ENCODE peak calls at places on chromosome 21, in seven cellular contexts. One of them, this sample, is unnamed.

GRCh38 chr21:27104749-27105439 is 138.0 kb upstream of the ADAMTS5 start:
- DNase-seq in endothelial cell of umbilical vein: no peak
- DNase-seq in H9: no peak
- DNase-seq in IMR-90: peak
- DNase-seq in PC-3: peak
- DNase-seq in GM23248: peak
- DNase-seq in neuronal stem cell: no peak
- DNase-seq in this sample: no peak

GRCh38 chr21:19508442-19508841 is 1104.9 kb upstream of the TMPRSS15 start:
- DNase-seq in endothelial cell of umbilical vein: no peak
- DNase-seq in H9: no peak
- DNase-seq in IMR-90: no peak
- DNase-seq in PC-3: no peak
- DNase-seq in GM23248: no peak
- DNase-seq in neuronal stem cell: no peak
- DNase-seq in this sample: no peak

GRCh38 chr21:26098758-26099157 is 71.8 kb downstream of the APP start:
- DNase-seq in endothelial cell of umbilical vein: no peak
- DNase-seq in H9: no peak
- DNase-seq in IMR-90: peak
- DNase-seq in PC-3: peak
- DNase-seq in GM23248: peak
- DNase-seq in neuronal stem cell: no peak
- DNase-seq in this sample: no peak

GRCh38 chr21:44078411-44078981 is 28.7 kb upstream of the PWP2 start:
- DNase-seq in endothelial cell of umbilical vein: no peak
- DNase-seq in H9: peak
- DNase-seq in IMR-90: no peak
- DNase-seq in PC-3: no peak
- DNase-seq in GM23248: no peak
- DNase-seq in neuronal stem cell: no peak
- DNase-seq in this sample: no peak

GRCh38 chr21:46639489-46640386 is 4.3 kb downstream of the PRMT2 start:
- DNase-seq in endothelial cell of umbilical vein: peak
- DNase-seq in H9: no peak
- DNase-seq in IMR-90: peak
- DNase-seq in PC-3: peak
- DNase-seq in GM23248: peak
- DNase-seq in neuronal stem cell: no peak
- DNase-seq in this sample: no peak

GRCh38 chr21:18499761-18500376 is 96.3 kb upstream of the TMPRSS15 start:
- DNase-seq in endothelial cell of umbilical vein: peak
- DNase-seq in H9: no peak
- DNase-seq in IMR-90: peak
- DNase-seq in PC-3: peak
- DNase-seq in GM23248: peak
- DNase-seq in neuronal stem cell: peak
- DNase-seq in this sample: peak

GRCh38 chr21:44071359-44072104 is 35.7 kb upstream of the PWP2 start:
- DNase-seq in endothelial cell of umbilical vein: no peak
- DNase-seq in H9: no peak
- DNase-seq in IMR-90: no peak
- DNase-seq in PC-3: no peak
- DNase-seq in GM23248: no peak
- DNase-seq in neuronal stem cell: no peak
- DNase-seq in this sample: no peak

GRCh38 chr21:18940791-18941190 is 537.2 kb upstream of the TMPRSS15 start:
- DNase-seq in endothelial cell of umbilical vein: no peak
- DNase-seq in H9: no peak
- DNase-seq in IMR-90: no peak
- DNase-seq in PC-3: peak
- DNase-seq in GM23248: no peak
- DNase-seq in neuronal stem cell: no peak
- DNase-seq in this sample: no peak

GRCh38 chr21:29318354-29318753 is 19.6 kb downstream of the BACH1 start:
- DNase-seq in endothelial cell of umbilical vein: no peak
- DNase-seq in H9: no peak
- DNase-seq in IMR-90: peak
- DNase-seq in PC-3: no peak
- DNase-seq in GM23248: peak
- DNase-seq in neuronal stem cell: no peak
- DNase-seq in this sample: no peak

DNA sequence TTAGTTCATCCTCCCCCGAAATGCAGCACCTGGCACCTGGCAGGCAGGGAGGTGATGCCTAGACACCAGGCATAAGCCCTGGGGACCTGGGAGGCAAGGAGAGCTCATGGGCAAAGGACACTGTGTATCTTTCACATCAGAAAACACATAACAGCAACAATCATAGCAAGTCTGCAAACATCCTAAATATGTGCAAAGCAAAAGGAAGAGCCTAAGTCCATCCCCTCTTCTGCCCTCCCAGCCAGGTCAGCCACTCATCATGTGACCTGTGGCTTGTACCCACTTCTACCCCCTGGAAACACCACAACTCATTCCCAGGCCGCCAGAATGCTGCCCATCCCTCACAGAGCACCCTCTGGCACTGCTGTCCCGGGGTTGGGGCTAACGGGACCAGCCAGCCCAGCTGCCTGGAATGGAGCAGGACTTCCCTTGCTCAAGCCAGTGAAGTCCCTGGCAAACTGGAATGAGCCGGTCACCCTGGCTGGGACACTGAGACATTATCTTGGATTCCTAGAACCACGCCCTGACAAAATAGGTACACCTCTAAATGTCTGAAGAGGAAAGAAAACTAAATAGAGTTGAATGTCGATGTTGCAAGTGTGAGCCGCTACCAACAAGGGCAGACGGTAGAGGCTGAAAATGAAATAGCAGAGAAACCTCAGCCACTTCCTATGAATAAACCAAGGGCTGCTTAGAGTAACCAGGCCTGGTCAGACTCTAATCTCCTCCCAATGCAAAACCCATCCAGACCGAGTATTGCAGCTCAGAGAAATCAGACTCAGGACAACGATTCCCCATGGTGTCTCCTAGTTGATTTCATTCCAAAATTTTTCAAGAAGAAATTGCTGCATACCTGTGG is 29.4 kb downstream of the TMPRSS2 start:
- DNase-seq in endothelial cell of umbilical vein: no peak
- DNase-seq in H9: no peak
- DNase-seq in IMR-90: no peak
- DNase-seq in PC-3: no peak
- DNase-seq in GM23248: no peak
- DNase-seq in neuronal stem cell: no peak
- DNase-seq in this sample: no peak
- H3K9ac ChIP-seq in endothelial cell of umbilical vein: no peak
- H3K9ac ChIP-seq in H9: no peak
- H3K9ac ChIP-seq in IMR-90: no peak
- H3K9ac ChIP-seq in PC-3: no peak
- H3K9ac ChIP-seq in GM23248: no peak
- H3K9ac ChIP-seq in neuronal stem cell: no peak
- H3K9ac ChIP-seq in this sample: no peak

GRCh38 chr21:45335761-45336534 is 48.3 kb upstream of the POFUT2 start:
- DNase-seq in endothelial cell of umbilical vein: no peak
- DNase-seq in H9: peak
- DNase-seq in IMR-90: no peak
- DNase-seq in PC-3: no peak
- DNase-seq in GM23248: no peak
- DNase-seq in neuronal stem cell: no peak
- DNase-seq in this sample: no peak

GRCh38 chr21:45333583-45334121 is 46.0 kb upstream of the POFUT2 start:
- DNase-seq in endothelial cell of umbilical vein: no peak
- DNase-seq in H9: peak
- DNase-seq in IMR-90: peak
- DNase-seq in PC-3: no peak
- DNase-seq in GM23248: no peak
- DNase-seq in neuronal stem cell: no peak
- DNase-seq in this sample: no peak

GRCh38 chr21:45335151-45335760 is 47.6 kb upstream of the POFUT2 start:
- DNase-seq in endothelial cell of umbilical vein: no peak
- DNase-seq in H9: no peak
- DNase-seq in IMR-90: no peak
- DNase-seq in PC-3: no peak
- DNase-seq in GM23248: no peak
- DNase-seq in neuronal stem cell: no peak
- DNase-seq in this sample: no peak

GRCh38 chr21:45334134-45334533 is 46.4 kb upstream of the POFUT2 start:
- DNase-seq in endothelial cell of umbilical vein: no peak
- DNase-seq in H9: no peak
- DNase-seq in IMR-90: no peak
- DNase-seq in PC-3: no peak
- DNase-seq in GM23248: no peak
- DNase-seq in neuronal stem cell: no peak
- DNase-seq in this sample: no peak

GRCh38 chr21:45334591-45335081 is 46.9 kb upstream of the POFUT2 start:
- DNase-seq in endothelial cell of umbilical vein: no peak
- DNase-seq in H9: peak
- DNase-seq in IMR-90: no peak
- DNase-seq in PC-3: no peak
- DNase-seq in GM23248: no peak
- DNase-seq in neuronal stem cell: no peak
- DNase-seq in this sample: no peak
- H2AFZ ChIP-seq in endothelial cell of umbilical vein: no peak
- H2AFZ ChIP-seq in H9: no peak
- H2AFZ ChIP-seq in IMR-90: peak
- H2AFZ ChIP-seq in PC-3: no peak
- H2AFZ ChIP-seq in GM23248: no peak
- H2AFZ ChIP-seq in neuronal stem cell: peak
- H2AFZ ChIP-seq in this sample: no peak

DNA sequence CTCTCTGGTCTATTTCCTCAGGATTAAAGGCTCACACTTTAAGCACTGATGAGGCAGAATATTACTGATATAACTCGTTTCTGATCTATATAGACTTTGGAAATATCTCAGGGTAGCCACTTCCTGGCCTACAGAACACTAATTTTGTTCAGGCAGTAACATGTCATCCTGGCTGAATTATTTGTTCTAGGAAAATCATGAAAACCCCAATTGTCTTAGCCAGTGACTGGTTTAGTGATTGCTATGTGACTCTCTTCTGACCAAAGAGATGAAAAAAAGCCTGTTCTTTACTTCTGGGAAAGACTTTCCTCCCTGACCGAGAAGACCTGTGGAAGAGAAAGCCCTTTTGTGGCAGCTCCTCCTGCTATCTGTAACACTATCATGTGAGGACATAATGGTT is 453.7 kb downstream of the SETD4 start:
- DNase-seq in endothelial cell of umbilical vein: no peak
- DNase-seq in H9: no peak
- DNase-seq in IMR-90: no peak
- DNase-seq in PC-3: peak
- DNase-seq in GM23248: peak
- DNase-seq in neuronal stem cell: no peak
- DNase-seq in this sample: no peak
- H3K9ac ChIP-seq in endothelial cell of umbilical vein: no peak
- H3K9ac ChIP-seq in H9: no peak
- H3K9ac ChIP-seq in IMR-90: no peak
- H3K9ac ChIP-seq in PC-3: no peak
- H3K9ac ChIP-seq in GM23248: no peak
- H3K9ac ChIP-seq in neuronal stem cell: no peak
- H3K9ac ChIP-seq in this sample: no peak

GRCh38 chr21:22981819-22982218 is 1983.6 kb downstream of the NCAM2 start:
- DNase-seq in endothelial cell of umbilical vein: no peak
- DNase-seq in H9: peak
- DNase-seq in IMR-90: no peak
- DNase-seq in PC-3: no peak
- DNase-seq in GM23248: no peak
- DNase-seq in neuronal stem cell: no peak
- DNase-seq in this sample: no peak
- H2AFZ ChIP-seq in endothelial cell of umbilical vein: no peak
- H2AFZ ChIP-seq in H9: no peak
- H2AFZ ChIP-seq in IMR-90: no peak
- H2AFZ ChIP-seq in PC-3: no peak
- H2AFZ ChIP-seq in GM23248: no peak
- H2AFZ ChIP-seq in neuronal stem cell: peak
- H2AFZ ChIP-seq in this sample: no peak

GRCh38 chr21:45541221-45542039 is 810 bp downstream of the SLC19A1 start:
- DNase-seq in endothelial cell of umbilical vein: peak
- DNase-seq in H9: peak
- DNase-seq in IMR-90: peak
- DNase-seq in PC-3: peak
- DNase-seq in GM23248: peak
- DNase-seq in neuronal stem cell: no peak
- DNase-seq in this sample: peak

GRCh38 chr21:45539796-45540600 is 2.2 kb downstream of the SLC19A1 start:
- DNase-seq in endothelial cell of umbilical vein: no peak
- DNase-seq in H9: peak
- DNase-seq in IMR-90: no peak
- DNase-seq in PC-3: no peak
- DNase-seq in GM23248: no peak
- DNase-seq in neuronal stem cell: no peak
- DNase-seq in this sample: no peak

GRCh38 chr21:45542242-45542666 is at the start of gene SLC19A1:
- DNase-seq in endothelial cell of umbilical vein: peak
- DNase-seq in H9: peak
- DNase-seq in IMR-90: peak
- DNase-seq in PC-3: peak
- DNase-seq in GM23248: peak
- DNase-seq in neuronal stem cell: peak
- DNase-seq in this sample: no peak

GRCh38 chr21:45539046-45539795 is 3.0 kb downstream of the SLC19A1 start:
- DNase-seq in endothelial cell of umbilical vein: no peak
- DNase-seq in H9: peak
- DNase-seq in IMR-90: no peak
- DNase-seq in PC-3: no peak
- DNase-seq in GM23248: no peak
- DNase-seq in neuronal stem cell: no peak
- DNase-seq in this sample: no peak

GRCh38 chr21:45540601-45540970 is 1.7 kb downstream of the SLC19A1 start:
- DNase-seq in endothelial cell of umbilical vein: no peak
- DNase-seq in H9: no peak
- DNase-seq in IMR-90: no peak
- DNase-seq in PC-3: no peak
- DNase-seq in GM23248: no peak
- DNase-seq in neuronal stem cell: no peak
- DNase-seq in this sample: no peak
- H3K9ac ChIP-seq in endothelial cell of umbilical vein: no peak
- H3K9ac ChIP-seq in H9: no peak
- H3K9ac ChIP-seq in IMR-90: no peak
- H3K9ac ChIP-seq in PC-3: peak
- H3K9ac ChIP-seq in GM23248: no peak
- H3K9ac ChIP-seq in neuronal stem cell: no peak
- H3K9ac ChIP-seq in this sample: peak

DNA sequence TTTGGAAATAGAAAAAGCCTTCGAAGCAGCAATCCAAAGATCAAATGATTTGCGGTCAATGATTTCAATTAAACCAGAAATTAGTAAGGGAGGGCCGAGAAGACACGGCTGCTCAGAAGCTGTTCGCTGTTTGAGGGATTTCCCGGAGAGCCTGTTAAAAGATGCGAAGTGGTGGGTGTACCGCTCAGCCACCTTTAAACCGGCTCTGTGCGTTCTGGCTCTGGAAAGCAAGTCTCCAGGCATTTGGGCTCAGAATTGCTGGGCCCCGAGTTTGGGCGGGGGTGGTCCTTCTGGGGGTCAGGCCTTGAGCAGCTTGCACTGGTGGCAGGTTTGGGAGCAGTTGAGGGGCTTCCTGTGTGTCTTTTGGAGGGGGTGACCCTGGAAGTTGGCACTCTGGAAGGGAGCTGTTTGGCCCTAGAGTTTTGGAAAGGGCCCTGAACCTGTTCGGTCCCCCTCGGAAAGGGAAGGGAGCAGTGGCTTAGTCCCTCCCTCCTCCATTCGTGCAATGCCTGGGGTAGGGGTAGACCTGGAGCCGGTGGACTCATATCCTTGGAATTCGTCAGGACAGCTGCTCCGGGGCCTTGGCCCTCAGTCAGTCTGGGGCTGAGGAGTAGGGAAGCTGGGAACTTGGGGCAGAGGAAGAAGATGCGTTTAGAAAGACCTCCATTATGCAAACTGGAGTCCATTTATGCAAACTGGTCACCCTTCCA is 3.2 kb downstream of the SIM2 start:
- DNase-seq in endothelial cell of umbilical vein: no peak
- DNase-seq in H9: peak
- DNase-seq in IMR-90: peak
- DNase-seq in PC-3: peak
- DNase-seq in GM23248: no peak
- DNase-seq in neuronal stem cell: no peak
- DNase-seq in this sample: no peak
- H2AFZ ChIP-seq in endothelial cell of umbilical vein: no peak
- H2AFZ ChIP-seq in H9: no peak
- H2AFZ ChIP-seq in IMR-90: no peak
- H2AFZ ChIP-seq in PC-3: no peak
- H2AFZ ChIP-seq in GM23248: no peak
- H2AFZ ChIP-seq in neuronal stem cell: no peak
- H2AFZ ChIP-seq in this sample: no peak